ENCODE peak calls at places on chromosomes 6 and 20, in four cellular contexts. S is omental fat pad; H is stimulated activated naive B cell treated with anti-CD40 and anti-IgM and Interleukin-4, amounts not matched to agents 10 μg/mL and 1 μg/mL and 100 μg/mL, for 72 hours; X is SK-N-MC. I is an unnamed sample.

GRCh38 chr20:46364670-46365482 is 41.5 kb downstream of the ELMO2 start:
- DNase-seq in S (no peak), H (no peak), X (no peak), I (no peak)

GRCh38 chr6:134047673-134048072 is 4.8 kb downstream of the SLC2A12 start:
- DNase-seq in S (no peak), H (no peak), X (no peak), I (no peak)

GRCh38 chr6:16851758-16852157 is 90.5 kb upstream of the ATXN1 start:
- DNase-seq in S (no peak), H (no peak), X (no peak), I (no peak)

GRCh38 chr6:144197919-144198318 is 47.6 kb downstream of the STX11 start:
- DNase-seq in S (no peak), H (no peak), X (no peak), I (no peak)

GRCh38 chr20:4573564-4574355 is 147.9 kb upstream of the PRND start:
- DNase-seq in S (no peak), H (no peak), X (peak), I (no peak)

GRCh38 chr6:54621285-54621684 is 225.3 kb upstream of the FAM83B start:
- DNase-seq in S (no peak), H (no peak), X (no peak), I (no peak)

GRCh38 chr6:85321926-85322325 is 128.0 kb upstream of the NT5E start:
- DNase-seq in S (no peak), H (no peak), X (no peak), I (no peak)

GRCh38 chr6:39904946-39905639 is 29.2 kb downstream of the MOCS1 start:
- DNase-seq in S (no peak), H (no peak), X (no peak), I (no peak)

GRCh38 chr6:7157752-7158616 is 50.2 kb downstream of the RREB1 start:
- DNase-seq in S (no peak), H (no peak), X (no peak), I (no peak)

GRCh38 chr20:24584538-24585356 is 115.3 kb downstream of the SYNDIG1 start:
- DNase-seq in S (no peak), H (no peak), X (no peak), I (no peak)

GRCh38 chr6:46039646-46040045 is 24.0 kb upstream of the CLIC5 start:
- DNase-seq in S (no peak), H (no peak), X (no peak), I (no peak)

GRCh38 chr20:37308098-37309050 is 18.9 kb downstream of the MANBAL start:
- DNase-seq in S (no peak), H (no peak), X (no peak), I (no peak)

GRCh38 chr6:85126448-85127178 is 323.3 kb upstream of the NT5E start:
- DNase-seq in S (no peak), H (peak), X (no peak), I (no peak)

GRCh38 chr20:62382306-62383198 is 4.4 kb upstream of the RPS21 start:
- DNase-seq in S (no peak), H (peak), X (peak), I (peak)

GRCh38 chr6:140124498-140124897 is 750.0 kb upstream of the CITED2 start:
- DNase-seq in S (no peak), H (no peak), X (no peak), I (no peak)

GRCh38 chr6:24779416-24779815 is 4.7 kb downstream of the GMNN start:
- DNase-seq in S (no peak), H (no peak), X (no peak), I (no peak)

GRCh38 chr6:79627422-79627821 is 3.7 kb upstream of the SH3BGRL2 start:
- DNase-seq in S (no peak), H (no peak), X (no peak), I (no peak)

GRCh38 chr6:110874880-110875547 is 429 bp downstream of the AMD1 start:
- DNase-seq in S (no peak), H (no peak), X (no peak), I (no peak)

GRCh38 chr6:17519120-17519519 is 81.0 kb upstream of the FAM8A1 start:
- DNase-seq in S (no peak), H (no peak), X (no peak), I (no peak)

GRCh38 chr20:50837532-50838321 is 42.9 kb downstream of the BCAS4 start:
- DNase-seq in S (peak), H (no peak), X (peak), I (no peak)

GRCh38 chr6:169086020-169086419 is 167.6 kb downstream of the THBS2 start:
- DNase-seq in S (no peak), H (no peak), X (no peak), I (no peak)

GRCh38 chr6:138572200-138572875 is 73.0 kb upstream of the NHSL1 start:
- DNase-seq in S (peak), H (no peak), X (no peak), I (no peak)

GRCh38 chr6:31610891-31611425 is 4.1 kb upstream of the AIF1 start:
- DNase-seq in S (no peak), H (no peak), X (no peak), I (no peak)

GRCh38 chr6:54173084-54173483 is 61.8 kb downstream of the MLIP start:
- DNase-seq in S (no peak), H (no peak), X (no peak), I (no peak)

GRCh38 chr6:5679696-5680494 is 326.8 kb downstream of the NRN1 start:
- DNase-seq in S (no peak), H (no peak), X (no peak), I (no peak)

GRCh38 chr6:12024715-12025434 is 12.8 kb downstream of the HIVEP1 start:
- DNase-seq in S (no peak), H (no peak), X (no peak), I (no peak)

GRCh38 chr6:39092124-39092523 is 22.9 kb downstream of the SAYSD1 start:
- DNase-seq in S (no peak), H (no peak), X (no peak), I (no peak)

GRCh38 chr6:27867051-27867940 is 44.9 kb downstream of the OR2B2 start:
- DNase-seq in S (no peak), H (peak), X (no peak), I (peak)

GRCh38 chr6:99402458-99402857 is 8.5 kb upstream of the COQ3 start:
- DNase-seq in S (no peak), H (no peak), X (no peak), I (no peak)

GRCh38 chr6:1100269-1100668 is 211.6 kb upstream of the FOXQ1 start:
- DNase-seq in S (no peak), H (no peak), X (no peak), I (no peak)

GRCh38 chr6:123770247-123770949 is 33.3 kb upstream of the NKAIN2 start:
- DNase-seq in S (no peak), H (no peak), X (no peak), I (no peak)

GRCh38 chr20:31485450-31486339 is 10.6 kb downstream of the REM1 start:
- DNase-seq in S (no peak), H (no peak), X (no peak), I (no peak)

GRCh38 chr6:152669894-152670293 is 27.8 kb upstream of the MYCT1 start:
- DNase-seq in S (no peak), H (no peak), X (peak), I (no peak)

GRCh38 chr6:151070666-151071065 is 169.1 kb upstream of the AKAP12 start:
- DNase-seq in S (no peak), H (no peak), X (no peak), I (no peak)

GRCh38 chr6:30842754-30843610 is 41.3 kb upstream of the DDR1 start:
- DNase-seq in S (no peak), H (no peak), X (peak), I (no peak)

GRCh38 chr6:106315765-106316375 is 9.7 kb downstream of the ATG5 start:
- DNase-seq in S (no peak), H (no peak), X (no peak), I (no peak)

GRCh38 chr6:145490068-145490467 is 245.3 kb downstream of the EPM2A start:
- DNase-seq in S (no peak), H (no peak), X (no peak), I (no peak)